ENCODE peak calls at places on chromosomes 2 and 18, in seven cellular contexts. X, J, C, I, D, R and S are unnamed samples.

GRCh38 chr2:176213406-176213805 is 24.9 kb downstream of the HOXD1 start:
- DNase-seq in J (no peak), X (no peak), C (no peak), D (no peak), I (no peak), R (no peak), S (no peak)

GRCh38 chr2:180385601-180386201 is 378.6 kb upstream of the CWC22 start:
- DNase-seq in D (no peak), C (peak), R (peak), I (peak), X (no peak), J (no peak), S (peak)

GRCh38 chr2:127165539-127165935 is 54.6 kb downstream of the CYP27C1 start:
- DNase-seq in X (peak), C (no peak), R (no peak), D (no peak), I (no peak), J (no peak), S (no peak)

GRCh38 chr2:149017116-149017985 is 21.1 kb upstream of the LYPD6B start:
- DNase-seq in I (peak), D (peak), X (peak), J (peak), C (peak), R (peak), S (peak)

GRCh38 chr18:79434611-79435010 is 38.9 kb downstream of the NFATC1 start:
- DNase-seq in J (no peak), R (no peak), X (peak), D (no peak), I (no peak), C (no peak), S (no peak)

GRCh38 chr2:136010126-136010525 is 24.7 kb upstream of the DARS1 start:
- DNase-seq in X (no peak), J (no peak), R (peak), I (peak), D (no peak), C (peak), S (peak)

GRCh38 chr2:222844323-222844722 is 16.5 kb upstream of the ACSL3 start:
- DNase-seq in X (no peak), D (no peak), J (peak), C (peak), I (peak), R (peak), S (peak)

GRCh38 chr2:120596990-120597594 is 138.6 kb upstream of the GLI2 start:
- DNase-seq in I (peak), D (no peak), R (no peak), C (peak), J (no peak), X (no peak), S (no peak)

GRCh38 chr2:225171350-225171749 is 129.1 kb upstream of the DOCK10 start:
- DNase-seq in C (no peak), X (no peak), D (no peak), I (no peak), R (no peak), J (no peak), S (no peak)